ENCODE peak calls at places on chromosomes 11 and 22, in six cellular contexts. E, P, F, X, O and K are unnamed samples. For H3K9me3, the result is how much of the 10 kb centered on the place peaks cover.

GRCh38 chr11:103279821-103280220 is 170.6 kb downstream of the DYNC2H1 start:
- DNase-seq in F (no peak), E (no peak), O (no peak), P (no peak), X (no peak), K (no peak)

GRCh38 chr22:29330753-29331152 is 15.3 kb upstream of the RASL10A start:
- DNase-seq in E (no peak), P (no peak), X (no peak), F (no peak), O (no peak), K (peak)

GRCh38 chr11:71252782-71253730 is 679 bp upstream of the SHANK2 start:
- DNase-seq in O (peak), X (peak), F (no peak), E (peak), P (peak), K (peak)

GRCh38 chr11:112163875-112164521 is at the start of gene IL18:
- DNase-seq in P (peak), E (no peak), O (peak), X (peak), F (no peak), K (no peak)

GRCh38 chr22:22878211-22878570 is 9.4 kb upstream of the IGLL5 start:
- DNase-seq in P (no peak), X (no peak), E (no peak), O (peak), F (no peak), K (no peak)

GRCh38 chr22:45212306-45212709 is 28.4 kb downstream of the KIAA0930 start:
- DNase-seq in O (peak), E (no peak), X (peak), P (peak), F (peak), K (peak)

GRCh38 chr11:15150507-15150906 is 35.8 kb downstream of the INSC start:
- DNase-seq in P (no peak), F (no peak), X (no peak), E (no peak), O (no peak), K (no peak)

GRCh38 chr11:72758690-72759389 is 6.6 kb upstream of the ARAP1 start:
- DNase-seq in O (no peak), E (no peak), P (peak), F (peak), X (no peak), K (peak)

GRCh38 chr11:34595391-34595790 is 25.5 kb upstream of the EHF start:
- DNase-seq in E (peak), F (no peak), O (no peak), P (no peak), X (no peak), K (no peak)

GRCh38 chr22:27892064-27892463 is 27.0 kb downstream of the PITPNB start:
- DNase-seq in P (no peak), F (no peak), X (no peak), E (no peak), O (no peak), K (peak)

GRCh38 chr11:40166892-40167291 is 1292.6 kb downstream of the LRRC4C start:
- DNase-seq in O (no peak), E (no peak), F (no peak), P (peak), X (no peak), K (no peak)

GRCh38 chr11:78646564-78647185 is 72.0 kb upstream of the NARS2 start:
- DNase-seq in O (peak), E (peak), F (no peak), X (peak), P (peak), K (peak)

GRCh38 chr11:85844439-85845051 is 10.6 kb upstream of the CCDC83 start:
- DNase-seq in X (peak), F (no peak), E (no peak), O (no peak), P (peak), K (no peak)

GRCh38 chr11:85759915-85760314 is 51.0 kb downstream of the SYTL2 start:
- DNase-seq in F (peak), P (no peak), X (peak), E (no peak), O (no peak), K (peak)

GRCh38 chr22:35212020-35212419 is 45.3 kb upstream of the HMGXB4 start:
- DNase-seq in E (peak), F (peak), P (peak), X (no peak), O (peak), K (no peak)

GRCh38 chr22:40417041-40417440 is 46.6 kb downstream of the SGSM3 start:
- DNase-seq in O (no peak), X (no peak), P (no peak), F (no peak), E (no peak), K (no peak)

GRCh38 chr11:99505319-99505718 is 484.6 kb downstream of the CNTN5 start:
- DNase-seq in F (peak), X (no peak), E (no peak), P (no peak), O (no peak), K (no peak)

GRCh38 chr11:70038034-70038834 is 39.9 kb upstream of the ANO1 start:
- DNase-seq in X (no peak), O (peak), E (no peak), F (no peak), P (no peak), K (no peak)

GRCh38 chr11:67405196-67405567 is 1.3 kb downstream of the TBC1D10C start:
- DNase-seq in F (no peak), E (no peak), O (no peak), P (no peak), X (no peak), K (no peak)
- H3K27ac ChIP-seq in F (no peak), E (no peak), O (no peak), P (no peak), X (no peak), K (no peak)

GRCh38 chr11:125954945-125955640 is 9.2 kb downstream of the VSIG10L2 start:
- DNase-seq in P (no peak), F (no peak), E (no peak), O (no peak), X (no peak), K (no peak)

GRCh38 chr11:125957623-125958330 is 11.9 kb downstream of the VSIG10L2 start:
- DNase-seq in F (no peak), E (no peak), X (no peak), P (no peak), O (no peak), K (no peak)

GRCh38 chr11:125955856-125956255 is 10.0 kb downstream of the VSIG10L2 start:
- DNase-seq in X (no peak), P (no peak), F (no peak), O (no peak), E (no peak), K (no peak)

GRCh38 chr11:125954123-125954944 is 8.5 kb downstream of the VSIG10L2 start:
- DNase-seq in E (no peak), X (no peak), F (no peak), P (no peak), O (no peak), K (no peak)

GRCh38 chr11:125956371-125956770 is 10.5 kb downstream of the VSIG10L2 start:
- DNase-seq in E (no peak), X (no peak), P (no peak), O (no peak), F (no peak), K (no peak)
- H3K4me3 ChIP-seq in E (no peak), X (no peak), P (no peak), O (no peak), F (no peak), K (no peak)

GRCh38 chr22:47625013-47625385 is 862.5 kb downstream of the TBC1D22A start:
- DNase-seq in X (no peak), O (no peak), E (no peak), P (no peak), F (no peak), K (no peak)

GRCh38 chr22:47622541-47622940 is 860.1 kb downstream of the TBC1D22A start:
- DNase-seq in O (no peak), F (no peak), P (no peak), X (no peak), E (no peak), K (no peak)

GRCh38 chr22:47624277-47625012 is 862.0 kb downstream of the TBC1D22A start:
- DNase-seq in P (no peak), F (no peak), E (no peak), X (no peak), O (peak), K (no peak)

GRCh38 chr22:47623740-47624103 is 861.3 kb downstream of the TBC1D22A start:
- DNase-seq in X (no peak), O (no peak), P (no peak), E (no peak), F (no peak), K (no peak)

DNA sequence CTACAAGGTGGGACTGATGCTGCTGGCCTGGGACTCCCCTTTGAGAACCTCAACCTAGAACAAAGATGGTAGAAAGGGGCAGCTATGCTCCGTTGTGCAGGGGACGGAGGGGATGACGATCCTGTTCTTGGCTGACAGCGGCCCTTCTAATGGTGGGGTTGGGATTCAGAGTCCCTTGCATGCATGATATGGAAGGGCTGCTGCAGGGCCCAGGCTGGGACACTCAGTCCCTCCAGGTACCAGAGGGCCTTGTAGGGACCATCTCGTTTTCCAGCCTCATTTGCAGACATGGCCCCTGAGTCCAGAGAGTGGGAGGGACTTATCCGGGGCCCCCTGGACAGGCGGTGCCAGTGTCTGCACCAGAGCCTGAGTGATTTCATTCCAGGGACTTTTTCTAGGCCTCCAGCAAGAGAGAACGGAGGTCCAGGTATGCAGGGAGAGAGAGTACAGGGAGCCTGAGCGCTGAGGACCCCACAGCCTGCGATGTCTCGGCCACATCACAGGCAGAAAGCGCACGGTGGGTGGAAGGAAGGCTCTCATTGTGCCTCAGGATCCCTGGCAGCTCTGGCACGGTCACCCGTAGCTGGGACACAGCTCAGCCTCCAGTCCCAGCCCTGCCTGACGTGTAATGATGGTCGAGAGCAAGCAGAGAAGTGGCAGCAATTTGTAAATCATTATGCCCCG is 860.7 kb downstream of the TBC1D22A start:
- DNase-seq in P (no peak), O (no peak), E (no peak), F (no peak), X (no peak), K (no peak)
- H3K9me3 ChIP-seq in P (under half), O (under half), E (under half), F (half or more), X (under half), K (under half)

GRCh38 chr11:65580031-65580692 is 4.3 kb downstream of the EHBP1L1 start:
- DNase-seq in E (no peak), F (no peak), O (no peak), X (no peak), P (no peak), K (no peak)
- H3K27ac ChIP-seq in E (no peak), F (no peak), O (no peak), X (no peak), P (no peak), K (no peak)

GRCh38 chr11:106961048-106961447 is 57.2 kb downstream of the GUCY1A2 start:
- DNase-seq in P (no peak), O (no peak), E (no peak), F (no peak), X (peak), K (no peak)
- H3K4me3 ChIP-seq in P (no peak), O (no peak), E (no peak), F (no peak), X (no peak), K (no peak)

GRCh38 chr22:48693377-48694135 is 1134.1 kb downstream of the BRD1 start:
- DNase-seq in O (no peak), X (no peak), F (no peak), P (no peak), E (no peak), K (no peak)

GRCh38 chr22:48692734-48693376 is 1134.8 kb downstream of the BRD1 start:
- DNase-seq in E (no peak), P (no peak), X (no peak), F (no peak), O (no peak), K (no peak)

GRCh38 chr22:48690583-48691317 is 1136.9 kb downstream of the BRD1 start:
- DNase-seq in O (no peak), E (no peak), P (no peak), X (no peak), F (no peak), K (no peak)

GRCh38 chr22:48689206-48689605 is 1138.5 kb downstream of the BRD1 start:
- DNase-seq in X (no peak), O (no peak), F (no peak), E (no peak), P (no peak), K (no peak)

DNA sequence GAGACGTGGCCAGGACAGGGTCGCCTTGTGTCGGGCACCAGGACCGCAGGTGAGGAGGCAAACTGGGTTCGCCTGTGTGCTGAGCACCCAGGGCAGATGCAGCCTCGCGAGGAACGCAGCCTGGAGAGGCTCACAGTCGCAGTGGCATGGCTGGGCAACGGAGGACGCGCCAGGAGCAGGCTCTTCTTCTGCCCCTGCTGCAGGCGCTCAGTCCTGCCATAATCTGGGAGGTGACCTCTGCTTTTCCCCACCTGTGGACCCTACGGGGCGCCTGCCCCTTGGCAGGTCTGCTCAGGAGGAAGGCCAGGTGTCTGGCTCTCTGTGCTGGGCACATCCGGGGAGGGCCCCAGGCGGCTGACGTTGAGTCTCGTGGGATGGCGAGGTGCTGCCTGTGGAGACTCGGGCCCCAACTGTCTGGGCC is 1136.2 kb downstream of the BRD1 start:
- DNase-seq in X (no peak), E (no peak), O (no peak), F (no peak), P (no peak), K (no peak)
- H3K9me3 ChIP-seq in X (under half), E (under half), O (under half), F (half or more), P (under half), K (under half)

DNA sequence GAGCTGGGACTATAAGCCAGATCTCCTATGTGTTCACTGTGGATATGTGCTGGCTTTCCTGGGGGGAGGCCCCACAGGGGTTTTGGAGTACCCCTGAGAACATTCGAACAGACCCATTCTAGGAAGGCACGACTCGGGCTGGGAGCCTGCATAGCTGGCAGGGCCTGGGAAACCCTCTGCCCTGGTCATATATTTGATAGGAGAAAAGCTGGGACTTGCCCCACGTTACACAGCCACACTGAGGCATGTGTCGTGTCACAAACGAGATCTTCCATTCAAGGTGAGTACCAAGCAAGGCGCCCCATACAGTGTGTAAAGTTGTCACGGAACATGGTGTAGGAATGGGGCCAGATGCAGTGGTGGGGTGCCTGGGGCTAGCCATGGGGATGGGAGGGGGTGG is 11.2 kb downstream of the MYO7A start:
- DNase-seq in O (no peak), X (no peak), F (no peak), P (no peak), E (no peak), K (no peak)
- H3K27ac ChIP-seq in O (no peak), X (no peak), F (no peak), P (no peak), E (no peak), K (no peak)